ENCODE peak calls at places on chromosomes 7 and 10, in ten cellular contexts. Y is HepG2; J is stimulated activated naive B cell treated with anti-CD40 and anti-IgM and Interleukin-4, amounts not matched to agents 10 μg/mL and 1 μg/mL and 100 μg/mL, for 72 hours; S is left cardiac atrium; U is K562; K is psoas muscle; R is activated naive CD8-positive, alpha-beta T cell treated with anti-CD3 and anti-CD28 coated beads, Interleukin-2, amount 10 ng/mL, durations not matched to agents 7 days and 5 days; D is left lobe of liver; Z is CD4-positive, alpha-beta T cell; B is right lobe of liver. T is an unnamed sample.

GRCh38 chr10:133278577-133279265 is 2.1 kb upstream of the ADAM8 start:
- ATAC-seq in R (peak), Z (peak), U (peak), S (peak), D (peak), Y (peak), B (peak), K (peak), J (peak), T (peak)

GRCh38 chr7:23410446-23411183 is 59.7 kb downstream of the IGF2BP3 start:
- ATAC-seq in Z (no peak), D (no peak), U (no peak), K (no peak), J (peak), S (no peak), R (no peak), B (no peak), Y (no peak), T (peak)

GRCh38 chr7:43726466-43726865 is 2.9 kb downstream of the COA1 start:
- ATAC-seq in D (no peak), S (no peak), J (no peak), K (no peak), R (no peak), B (no peak), Z (no peak), Y (no peak), U (no peak), T (no peak)

GRCh38 chr7:95691464-95691863 is 80.9 kb upstream of the DYNC1I1 start:
- ATAC-seq in K (no peak), D (no peak), Y (peak), U (no peak), J (no peak), Z (no peak), S (no peak), R (no peak), B (no peak), T (no peak)

GRCh38 chr10:127797339-127797738 is 60.4 kb downstream of the FOXI2 start:
- ATAC-seq in B (peak), Y (peak), J (no peak), K (peak), Z (no peak), R (no peak), S (peak), D (peak), U (no peak), T (peak)

GRCh38 chr10:68489919-68490318 is 18.1 kb upstream of the DNA2 start:
- ATAC-seq in Y (peak), Z (no peak), K (no peak), R (no peak), S (no peak), D (peak), B (peak), U (no peak), J (peak), T (no peak)

GRCh38 chr7:51236470-51237127 is 80.0 kb downstream of the COBL start:
- ATAC-seq in Z (no peak), B (no peak), S (no peak), K (no peak), D (no peak), J (no peak), R (no peak), U (no peak), Y (no peak), T (no peak)

GRCh38 chr7:148686312-148686937 is 12.3 kb upstream of the CUL1 start:
- ATAC-seq in K (no peak), U (peak), R (no peak), S (no peak), Y (peak), B (no peak), D (no peak), Z (no peak), J (no peak), T (no peak)

GRCh38 chr10:13340626-13341370 is 7.3 kb downstream of the SEPHS1 start:
- ATAC-seq in D (no peak), J (peak), K (no peak), Z (peak), R (peak), U (no peak), Y (no peak), S (no peak), B (no peak), T (peak)

GRCh38 chr10:69338547-69339450 is 60.5 kb downstream of the HK1 start:
- ATAC-seq in K (no peak), Y (no peak), Z (no peak), B (no peak), S (peak), U (no peak), R (no peak), D (no peak), J (no peak), T (no peak)

GRCh38 chr10:4234661-4235060 is 449.7 kb upstream of the KLF6 start:
- ATAC-seq in D (no peak), R (peak), B (no peak), S (peak), U (peak), Y (no peak), J (no peak), K (no peak), Z (peak), T (no peak)

GRCh38 chr7:117479480-117480224 is at the start of gene CFTR:
- ATAC-seq in U (no peak), K (no peak), D (peak), Y (no peak), B (peak), J (no peak), R (no peak), Z (no peak), S (peak), T (no peak)

GRCh38 chr10:91778485-91778884 is 19.7 kb upstream of the TNKS2 start:
- ATAC-seq in S (no peak), Y (no peak), U (no peak), K (no peak), B (no peak), Z (no peak), D (no peak), J (no peak), R (no peak), T (no peak)

GRCh38 chr7:47538846-47539311 is 43.0 kb downstream of the TNS3 start:
- ATAC-seq in K (no peak), Z (no peak), S (no peak), U (no peak), Y (peak), J (no peak), D (peak), B (peak), R (no peak), T (no peak)

GRCh38 chr7:47444376-47445098 is 137.4 kb downstream of the TNS3 start:
- ATAC-seq in K (no peak), J (peak), Z (no peak), Y (peak), U (peak), B (peak), D (peak), S (peak), R (no peak), T (no peak)

GRCh38 chr7:27520828-27521790 is 141.6 kb downstream of the HIBADH start:
- ATAC-seq in B (no peak), Y (no peak), J (no peak), U (no peak), K (peak), S (peak), R (no peak), D (peak), Z (no peak), T (no peak)

GRCh38 chr7:158447206-158448171 is 140.1 kb downstream of the PTPRN2 start:
- ATAC-seq in Y (no peak), J (no peak), Z (no peak), R (no peak), D (no peak), S (no peak), U (no peak), B (no peak), K (no peak), T (no peak)

GRCh38 chr10:62471718-62472117 is 97.5 kb downstream of the ZNF365 start:
- ATAC-seq in Z (no peak), J (no peak), K (no peak), D (no peak), S (no peak), R (no peak), B (no peak), U (no peak), Y (no peak), T (no peak)

GRCh38 chr7:44375236-44375699 is 49.9 kb upstream of the CAMK2B start:
- ATAC-seq in R (no peak), B (peak), D (peak), Y (peak), J (no peak), U (peak), K (peak), Z (no peak), S (peak), T (no peak)

GRCh38 chr7:115227473-115228235 is 305.8 kb downstream of the MDFIC start:
- ATAC-seq in Y (no peak), J (no peak), K (no peak), S (no peak), U (no peak), D (no peak), B (no peak), R (no peak), Z (no peak), T (no peak)

T was measured in stimulated activated memory B cell treated with anti-CD40 and anti-IgM and Interleukin-4, amounts not matched to agents 10 μg/mL and 1 μg/mL and 100 μg/mL, for 72 hours.